ENCODE peak calls at places on chromosomes 2 and 18, in four cellular contexts. A is lower lobe of right lung, E is IMR-90, P is PC-9. M is an unnamed sample.

GRCh38 chr2:202317080-202317859 is 51.7 kb downstream of the NOP58 start:
- DNase-seq in P (no peak), A (no peak), E (peak; percentile 81), M (peak; percentile 22)

GRCh38 chr2:85804026-85804425 is 50.2 kb downstream of the ATOH8 start:
- DNase-seq in P (no peak), E (no peak), A (no peak), M (no peak)

GRCh38 chr2:96164459-96165184 is 19.4 kb upstream of the DUSP2 start:
- DNase-seq in E (no peak), A (no peak), P (no peak), M (no peak)

GRCh38 chr2:160282063-160282580 is 82.0 kb upstream of the ITGB6 start:
- DNase-seq in A (no peak), P (no peak), E (no peak), M (peak; percentile 58)

GRCh38 chr2:236768393-236769140 is 198.9 kb downstream of the ACKR3 start:
- DNase-seq in A (no peak), E (peak; percentile 14), P (no peak), M (no peak)

GRCh38 chr2:186691231-186691630 is 2.6 kb upstream of the FAM171B start:
- DNase-seq in E (no peak), A (no peak), P (no peak), M (no peak)

GRCh38 chr2:223642496-223642895 is 40.3 kb upstream of the SCG2 start:
- DNase-seq in E (peak; percentile 23), A (no peak), P (peak; percentile 43), M (no peak)

GRCh38 chr2:237511885-237512405 is 24.9 kb downstream of the MLPH start:
- DNase-seq in E (no peak), P (no peak), A (no peak), M (no peak)

GRCh38 chr2:26942543-26943295 is 27.7 kb upstream of the MAPRE3 start:
- DNase-seq in E (peak; percentile 48), A (peak; percentile 76), P (no peak), M (peak; percentile 29)

GRCh38 chr2:10208736-10209135 is 86.2 kb downstream of the RRM2 start:
- DNase-seq in E (no peak), P (no peak), A (no peak), M (no peak)

GRCh38 chr18:3872651-3873050 is 422.7 kb downstream of the TGIF1 start:
- DNase-seq in E (no peak), A (no peak), P (no peak), M (no peak)

GRCh38 chr2:193539188-193539587 is 1344.5 kb upstream of the TMEFF2 start:
- DNase-seq in A (no peak), E (no peak), P (no peak), M (no peak)

GRCh38 chr18:76208632-76209308 is 286.3 kb downstream of the ZNF516 start:
- DNase-seq in A (no peak), P (no peak), E (no peak), M (no peak)

GRCh38 chr18:63457987-63458386 is 18.8 kb upstream of the SERPINB5 start:
- DNase-seq in A (no peak), E (no peak), P (peak; percentile 46), M (no peak)

GRCh38 chr2:46846454-46846990 is 69.1 kb downstream of the MCFD2 start:
- DNase-seq in P (no peak), A (no peak), E (no peak), M (no peak)

GRCh38 chr18:49476664-49477411 is 10.2 kb downstream of the C18orf32 start:
- DNase-seq in P (peak; percentile 76), A (peak; percentile 62), E (peak; percentile 65), M (no peak)

GRCh38 chr2:43317194-43317593 is 90.8 kb upstream of the ZFP36L2 start:
- DNase-seq in A (no peak), E (no peak), P (no peak), M (no peak)

GRCh38 chr2:32910883-32911598 is 35.7 kb upstream of the LTBP1 start:
- DNase-seq in E (no peak), A (no peak), P (no peak), M (no peak)

GRCh38 chr2:73823416-73823815 is 5.3 kb upstream of the STAMBP start:
- DNase-seq in A (no peak), E (no peak), P (peak; percentile 68), M (no peak)

GRCh38 chr2:109683452-109683851 is 69.3 kb downstream of the SOWAHC start:
- DNase-seq in A (no peak), P (no peak), E (no peak), M (no peak)

GRCh38 chr2:85326406-85326945 is 1.3 kb downstream of the TGOLN2 start:
- DNase-seq in A (no peak), E (peak; percentile 43), P (no peak), M (no peak)

GRCh38 chr2:60550151-60550983 is 3.1 kb downstream of the BCL11A start:
- DNase-seq in P (no peak), E (peak; percentile 82), A (peak; percentile 85), M (peak; percentile 84)

GRCh38 chr2:38716185-38716584 is 35.0 kb downstream of the SRSF7 start:
- DNase-seq in A (no peak), P (peak; percentile 96), E (peak; percentile 91), M (no peak)

GRCh38 chr2:203631068-203631757 is 75.2 kb upstream of the CD28 start:
- DNase-seq in E (no peak), A (no peak), P (no peak), M (no peak)

GRCh38 chr2:26911911-26912861 is 58.3 kb upstream of the MAPRE3 start:
- DNase-seq in P (no peak), E (no peak), A (no peak), M (no peak)

GRCh38 chr18:51211552-51211951 is 14.1 kb upstream of the MEX3C start:
- DNase-seq in A (peak; percentile 71), E (peak; percentile 59), P (peak; percentile 93), M (no peak)

GRCh38 chr2:64363140-64363539 is 90.8 kb upstream of the LGALSL start:
- DNase-seq in P (no peak), A (no peak), E (no peak), M (no peak)

GRCh38 chr2:50492452-50492851 is 539.5 kb downstream of the NRXN1 start:
- DNase-seq in E (peak; percentile 65), A (no peak), P (no peak), M (peak; percentile 49)

GRCh38 chr18:68822926-68823325 is 25.0 kb downstream of the CCDC102B start:
- DNase-seq in E (no peak), A (no peak), P (no peak), M (no peak)

GRCh38 chr18:34893239-34893638 is 148.0 kb upstream of the MAPRE2 start:
- DNase-seq in A (no peak), P (no peak), E (no peak), M (no peak)

GRCh38 chr18:54521846-54522245 is 69.2 kb upstream of the DYNAP start:
- DNase-seq in A (no peak), P (no peak), E (no peak), M (no peak)

GRCh38 chr2:231364961-231365810 is 30.3 kb upstream of the B3GNT7 start:
- DNase-seq in E (peak; percentile 89), A (peak; percentile 44), P (peak; percentile 95), M (peak; percentile 81)

GRCh38 chr2:43174368-43175186 is 51.8 kb downstream of the ZFP36L2 start:
- DNase-seq in P (no peak), A (no peak), E (no peak), M (no peak)

GRCh38 chr2:215712850-215713230 is 277.0 kb upstream of the FN1 start:
- DNase-seq in A (no peak), E (peak; percentile 47), P (no peak), M (no peak)

DNA sequence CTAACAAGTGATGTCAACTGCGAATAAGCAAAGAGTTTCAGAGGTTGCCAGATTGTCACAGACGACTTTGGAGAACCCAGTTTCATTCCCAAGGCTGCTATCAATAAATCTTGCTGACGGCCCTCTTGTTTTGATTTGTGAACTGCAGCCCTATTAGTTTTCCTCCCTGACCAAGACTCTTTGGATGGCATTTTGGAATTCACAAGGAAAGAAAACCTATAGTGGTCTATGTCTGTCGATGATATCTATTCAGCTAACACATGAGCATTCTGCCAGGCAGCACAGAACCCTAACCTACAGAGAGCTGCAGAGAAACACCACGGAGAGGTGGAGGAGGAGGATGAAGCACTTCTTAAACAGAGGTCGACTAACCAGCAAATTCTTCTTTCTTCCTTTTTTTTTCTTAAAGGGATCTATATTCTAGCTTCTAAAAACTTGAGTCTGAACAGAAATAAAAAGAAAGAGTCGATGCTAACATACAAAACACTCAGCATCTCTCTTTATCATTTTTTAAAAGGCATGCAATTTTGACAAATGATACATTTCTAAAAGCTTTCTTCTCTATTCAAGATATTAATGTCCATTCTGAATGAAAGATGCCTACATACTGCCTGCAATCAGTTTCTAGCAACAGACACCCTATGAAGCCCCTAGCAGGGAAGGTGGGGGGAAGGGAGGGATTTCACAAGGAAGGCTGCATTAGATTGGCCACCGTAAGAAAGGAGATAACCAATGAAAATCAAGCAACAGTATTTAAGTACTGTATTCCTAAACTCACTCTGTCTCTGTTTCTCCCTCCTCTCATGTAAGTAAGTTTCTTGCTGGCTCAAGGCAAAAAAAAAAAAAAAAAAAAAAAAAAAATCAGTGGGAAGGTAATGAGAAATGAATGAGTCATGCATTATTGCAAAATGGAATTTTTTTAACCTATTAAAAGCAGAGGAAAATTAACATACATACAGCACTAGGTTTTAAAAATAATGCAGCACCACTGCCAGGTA is 83.0 kb upstream of the CHRNA1 start:
- DNase-seq in A (no peak), P (peak; percentile 81), E (peak; percentile 97), M (peak; percentile 77)
- H3K4me1 ChIP-seq in A (peaks cover 6% of the 10 kb centered on the region), P (peaks cover 16% of the 10 kb centered on the region), E (peaks cover 3% of the 10 kb centered on the region), M (peaks cover 8% of the 10 kb centered on the region)

GRCh38 chr2:66430906-66431619 is 3.9 kb upstream of the MEIS1 start:
- DNase-seq in P (no peak), A (no peak), E (no peak), M (no peak)

GRCh38 chr2:66430195-66430905 is 4.6 kb upstream of the MEIS1 start:
- DNase-seq in E (no peak), A (no peak), P (no peak), M (no peak)

GRCh38 chr2:66433695-66433944 is 1.3 kb upstream of the MEIS1 start:
- DNase-seq in P (no peak), A (no peak), E (no peak), M (no peak)

GRCh38 chr2:66432801-66433694 is 1.9 kb upstream of the MEIS1 start:
- DNase-seq in E (peak; percentile 98), A (peak; percentile 77), P (peak; percentile 83), M (peak; percentile 93)

GRCh38 chr2:66431840-66432511 is 2.9 kb upstream of the MEIS1 start:
- DNase-seq in E (no peak), A (peak; percentile 45), P (no peak), M (no peak)
- H3K27me3 ChIP-seq in E (no peaks in the 10 kb centered on the region), A (peaks cover 34% of the 10 kb centered on the region), P (no peaks in the 10 kb centered on the region), M (peaks cover 16% of the 10 kb centered on the region)

GRCh38 chr2:190766581-190766980 is 114.0 kb upstream of the GLS start:
- DNase-seq in E (no peak), P (no peak), A (no peak), M (no peak)
- H3K27ac ChIP-seq in E (no peak overlapping the region), P (no peak overlapping the region), A (no peak overlapping the region), M (peak overlapping the region; percentile 36)

GRCh38 chr2:168188011-168188410 is 59.4 kb downstream of the STK39 start:
- DNase-seq in P (no peak), A (no peak), E (no peak), M (no peak)
- H3K4me1 ChIP-seq in P (peaks cover 91% of the 10 kb centered on the region), A (peaks cover 30% of the 10 kb centered on the region), E (peaks cover 14% of the 10 kb centered on the region), M (peaks cover 44% of the 10 kb centered on the region)

M was measured in foreskin keratinocyte.